ENCODE peak calls at places on chromosome 5, in five cellular contexts. U is HCT116, Z is hepatocyte, J is MM.1S, N is SK-N-SH. O is an unnamed sample.

GRCh38 chr5:139385061-139385889 is 2.2 kb upstream of the SLC23A1 start:
- DNase-seq in J (peak; percentile 78), N (no peak), Z (no peak), U (no peak), O (peak; percentile 57)

GRCh38 chr5:80654054-80654390 is 430 bp upstream of the MSH3 start:
- DNase-seq in Z (peak; percentile 49), U (no peak), J (peak; percentile 43), N (peak; percentile 56), O (peak; percentile 15)

GRCh38 chr5:448061-448765 is 5.2 kb downstream of the EXOC3 start:
- DNase-seq in U (no peak), Z (no peak), N (no peak), J (no peak), O (no peak)

GRCh38 chr5:71014186-71014585 is 11.0 kb downstream of the NAIP start:
- DNase-seq in J (no peak), N (no peak), U (no peak), Z (no peak), O (no peak)

GRCh38 chr5:173300389-173301047 is 27.7 kb downstream of the STC2 start:
- DNase-seq in J (no peak), Z (no peak), N (no peak), U (no peak), O (no peak)

GRCh38 chr5:19240150-19240549 is 747.9 kb downstream of the CDH18 start:
- DNase-seq in U (no peak), J (no peak), N (no peak), Z (no peak), O (peak; percentile 4)

GRCh38 chr5:60352992-60353391 is 347.0 kb downstream of the DEPDC1B start:
- DNase-seq in N (no peak), Z (no peak), J (no peak), U (no peak), O (no peak)

GRCh38 chr5:69295088-69295754 is 37.4 kb downstream of the CCDC125 start:
- DNase-seq in U (no peak), J (no peak), N (peak; percentile 25), Z (no peak), O (peak; percentile 68)

GRCh38 chr5:154857091-154857533 is 1.3 kb upstream of the CNOT8 start:
- DNase-seq in Z (no peak), N (no peak), U (no peak), J (peak; percentile 43), O (peak; percentile 94)

GRCh38 chr5:5315068-5315835 is 107.2 kb upstream of the ICE1 start:
- DNase-seq in N (no peak), U (no peak), Z (no peak), J (no peak), O (no peak)

GRCh38 chr5:14325369-14325768 is 182.2 kb downstream of the TRIO start:
- DNase-seq in J (no peak), Z (no peak), N (no peak), U (no peak), O (no peak)

GRCh38 chr5:141100243-141100805 is at the start of gene PCDHB3:
- DNase-seq in N (peak; percentile 79), J (peak; percentile 45), U (peak; percentile 16), Z (no peak), O (peak; percentile 79)

GRCh38 chr5:90056911-90057705 is 352.4 kb downstream of the CETN3 start:
- DNase-seq in N (no peak), J (no peak), U (no peak), Z (no peak), O (no peak)

GRCh38 chr5:126433708-126434107 is 10.5 kb downstream of the GRAMD2B start:
- DNase-seq in N (no peak), J (no peak), Z (no peak), U (no peak), O (peak; percentile 88)

GRCh38 chr5:35773936-35774335 is 82.8 kb upstream of the IL7R start:
- DNase-seq in U (no peak), N (no peak), J (no peak), Z (no peak), O (peak; percentile 76)

GRCh38 chr5:112417931-112418358 is 1.1 kb downstream of the EPB41L4A start:
- DNase-seq in Z (peak; percentile 51), U (no peak), J (peak; percentile 94), N (peak; percentile 28), O (peak; percentile 60)

GRCh38 chr5:55172051-55172899 is 702 bp downstream of the CDC20B start:
- DNase-seq in J (peak; percentile 85), Z (peak; percentile 85), N (peak; percentile 79), U (peak; percentile 85), O (peak; percentile 83)

GRCh38 chr5:127358274-127358673 is 67.7 kb downstream of the MEGF10 start:
- DNase-seq in J (no peak), Z (no peak), U (no peak), N (no peak), O (peak; percentile 70)

GRCh38 chr5:66653380-66653779 is 57.2 kb downstream of the MAST4 start:
- DNase-seq in Z (peak; percentile 6), N (no peak), J (no peak), U (no peak), O (peak; percentile 97)

GRCh38 chr5:61822584-61822983 is 483.4 kb upstream of the KIF2A start:
- DNase-seq in J (no peak), U (no peak), Z (no peak), N (no peak), O (no peak)

GRCh38 chr5:1443145-1443543 is 2.1 kb downstream of the SLC6A3 start:
- DNase-seq in J (no peak), U (no peak), Z (no peak), N (no peak), O (no peak)

GRCh38 chr5:123000731-123001130 is 35.8 kb downstream of the PPIC start:
- DNase-seq in J (no peak), N (no peak), Z (no peak), U (no peak), O (no peak)

GRCh38 chr5:179198865-179199645 is 138.9 kb downstream of the ZNF354C start:
- DNase-seq in J (no peak), U (no peak), Z (no peak), N (no peak), O (no peak)

GRCh38 chr5:80985600-80986228 is 25.6 kb downstream of the RASGRF2 start:
- DNase-seq in U (no peak), Z (no peak), J (no peak), N (no peak), O (no peak)

GRCh38 chr5:107719207-107719606 is 48.5 kb upstream of the EFNA5 start:
- DNase-seq in U (no peak), N (no peak), Z (no peak), J (no peak), O (no peak)
- H3K9me3 ChIP-seq in U (no peaks in the 10 kb centered on the region), N (no peaks in the 10 kb centered on the region), Z (peaks cover 6% of the 10 kb centered on the region), J (no peaks in the 10 kb centered on the region), O (no peaks in the 10 kb centered on the region)

GRCh38 chr5:135051399-135051798 is 17.4 kb upstream of the PITX1 start:
- DNase-seq in N (no peak), J (no peak), U (no peak), Z (no peak), O (no peak)

GRCh38 chr5:135048286-135048685 is 14.3 kb upstream of the PITX1 start:
- DNase-seq in J (no peak), U (no peak), Z (no peak), N (no peak), O (no peak)

GRCh38 chr5:135048930-135049329 is 14.9 kb upstream of the PITX1 start:
- DNase-seq in U (no peak), N (no peak), J (no peak), Z (no peak), O (no peak)

GRCh38 chr5:135051872-135052271 is 17.8 kb upstream of the PITX1 start:
- DNase-seq in J (no peak), N (no peak), U (no peak), Z (peak; percentile 27), O (no peak)

DNA sequence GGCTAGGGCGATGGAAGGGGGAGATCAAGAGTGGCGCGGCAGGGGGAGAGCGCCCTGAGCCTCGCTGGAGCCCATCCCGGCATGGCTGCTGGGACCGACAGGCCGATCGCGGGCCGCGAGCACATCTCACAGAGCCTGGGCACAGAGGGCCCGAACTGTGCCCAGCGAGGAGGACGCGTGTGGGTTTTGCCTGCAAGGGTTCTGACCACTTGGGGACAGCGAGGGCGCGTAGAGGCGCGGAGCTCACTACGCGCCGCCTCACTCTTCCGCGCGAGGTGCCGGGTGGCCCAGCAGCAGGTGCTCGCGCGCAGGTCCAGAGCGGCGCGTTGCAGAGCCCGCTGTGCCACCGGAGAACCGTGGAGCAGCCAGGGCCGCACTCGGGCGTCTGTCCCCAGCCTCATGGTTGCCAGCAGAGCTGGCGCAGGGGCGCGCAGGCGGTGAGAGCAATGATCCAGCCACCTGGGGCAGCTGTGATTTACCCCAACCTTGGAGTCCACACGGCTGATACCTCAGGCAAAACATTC is 16.3 kb upstream of the PITX1 start:
- DNase-seq in Z (no peak), N (peak; percentile 52), J (no peak), U (no peak), O (no peak)
- H2AFZ ChIP-seq in Z (no peak overlapping the region), N (no peak overlapping the region), J (no peak overlapping the region), U (no peak overlapping the region), O (no peak overlapping the region)

GRCh38 chr5:38847549-38848341 is 1.9 kb downstream of the OSMR start:
- DNase-seq in J (no peak), N (no peak), Z (no peak), U (no peak), O (peak; percentile 53)
- H3K9me2 ChIP-seq in J (no peaks in the 10 kb centered on the region), N (no peaks in the 10 kb centered on the region), Z (no peaks in the 10 kb centered on the region), U (no peaks in the 10 kb centered on the region), O (no peaks in the 10 kb centered on the region)

GRCh38 chr5:180844858-180845257 is 16.2 kb downstream of the ZFP62 start:
- DNase-seq in U (no peak), J (no peak), N (no peak), Z (no peak), O (no peak)
- H3K9me3 ChIP-seq in U (peaks cover 6% of the 10 kb centered on the region), J (no peaks in the 10 kb centered on the region), N (no peaks in the 10 kb centered on the region), Z (peaks cover 13% of the 10 kb centered on the region), O (no peaks in the 10 kb centered on the region)

GRCh38 chr5:142481410-142481809 is 156.6 kb upstream of the SPRY4 start:
- DNase-seq in U (no peak), Z (no peak), J (no peak), N (no peak), O (no peak)

GRCh38 chr5:142482207-142482606 is 157.4 kb upstream of the SPRY4 start:
- DNase-seq in Z (no peak), U (no peak), J (no peak), N (no peak), O (no peak)

GRCh38 chr5:142486581-142486980 is 161.8 kb upstream of the SPRY4 start:
- DNase-seq in Z (no peak), U (no peak), N (no peak), J (no peak), O (peak; percentile 45)

GRCh38 chr5:142486020-142486419 is 161.2 kb upstream of the SPRY4 start:
- DNase-seq in N (no peak), U (no peak), J (no peak), Z (no peak), O (no peak)

DNA sequence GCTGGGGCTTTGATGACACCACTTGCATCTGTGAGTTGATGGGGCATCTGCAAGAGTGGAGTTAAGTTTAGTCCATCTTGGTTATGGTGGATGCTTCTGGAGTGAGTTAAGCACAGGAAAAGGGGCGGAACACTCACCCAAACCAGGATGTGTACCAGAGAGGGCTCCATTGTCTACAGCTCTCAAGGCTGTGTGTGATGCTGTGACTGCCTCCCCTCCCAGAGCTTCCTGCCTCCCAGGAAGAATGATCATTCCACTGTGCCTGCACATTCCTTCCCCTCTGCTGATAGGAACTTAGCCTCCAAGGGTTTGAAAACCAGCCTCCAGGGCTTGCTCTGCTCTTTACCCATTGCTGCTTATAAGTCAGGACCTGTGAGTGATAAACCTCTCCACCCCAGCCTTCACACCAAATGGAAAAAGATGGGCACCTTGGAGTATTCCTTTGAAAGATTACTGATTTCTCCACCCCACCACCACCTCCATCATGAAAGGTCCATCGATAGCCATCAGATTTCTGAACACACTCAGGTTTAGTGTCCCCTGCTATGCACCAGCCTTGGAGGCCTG is 160.1 kb upstream of the SPRY4 start:
- DNase-seq in U (no peak), N (no peak), J (no peak), Z (no peak), O (peak; percentile 24)
- H2AFZ ChIP-seq in U (no peak overlapping the region), N (no peak overlapping the region), J (no peak overlapping the region), Z (no peak overlapping the region), O (no peak overlapping the region)